ENCODE peak calls at places on chromosomes 1 and 21, in six cellular contexts. G, W, L, X, E and S are unnamed samples.

GRCh38 chr1:166905930-166906329 is 29.9 kb upstream of the TADA1 start:
- DNase-seq in G (peak), W (no peak), L (peak), X (no peak), E (no peak), S (no peak)

GRCh38 chr21:27802816-27803475 is 836.1 kb upstream of the ADAMTS5 start:
- DNase-seq in G (peak), W (no peak), L (peak), X (no peak), E (no peak), S (peak)

GRCh38 chr21:31476551-31477120 is 132.6 kb upstream of the TIAM1 start:
- DNase-seq in G (no peak), W (peak), L (no peak), X (no peak), E (no peak), S (no peak)

GRCh38 chr1:206816390-206817287 is 44.3 kb upstream of the IL10 start:
- DNase-seq in G (no peak), W (no peak), L (no peak), X (no peak), E (no peak), S (no peak)

GRCh38 chr1:162696286-162696862 is 64.1 kb downstream of the DDR2 start:
- DNase-seq in G (peak), W (peak), L (peak), X (peak), E (peak), S (peak)

GRCh38 chr1:157163273-157164127 is 25.3 kb upstream of the ETV3 start:
- DNase-seq in G (peak), W (peak), L (peak), X (peak), E (no peak), S (no peak)

GRCh38 chr21:42721341-42721824 is 68.0 kb downstream of the PDE9A start:
- DNase-seq in G (no peak), W (no peak), L (no peak), X (peak), E (no peak), S (no peak)

GRCh38 chr1:150162862-150163706 is 13.4 kb downstream of the PLEKHO1 start:
- DNase-seq in G (peak), W (peak), L (peak), X (peak), E (peak), S (peak)